ENCODE peak calls at places on chromosomes 16 and 17, in five cellular contexts. G is AG04449, C is endothelial cell of umbilical vein, P is heart left ventricle, Q is IMR-90. R is an unnamed sample.

GRCh38 chr16:19823322-19823721 is 61.3 kb downstream of the GPRC5B start:
- DNase-seq in G (no peak), C (no peak), P (no peak), Q (no peak), R (no peak)

GRCh38 chr16:59886021-59886420 is 1151.9 kb upstream of the GOT2 start:
- DNase-seq in G (no peak), C (peak), P (peak), Q (peak), R (no peak)

GRCh38 chr17:40551091-40551873 is 14.0 kb downstream of the CCR7 start:
- DNase-seq in G (peak), C (no peak), P (peak), Q (peak), R (no peak)

GRCh38 chr16:23784811-23785447 is 30.1 kb downstream of the CHP2 start:
- DNase-seq in G (no peak), C (no peak), P (no peak), Q (peak), R (no peak)

GRCh38 chr16:85182286-85182685 is 70.0 kb upstream of the CIBAR2 start:
- DNase-seq in G (no peak), C (no peak), P (no peak), Q (no peak), R (no peak)

GRCh38 chr16:27959914-27960313 is 103.6 kb downstream of the GSG1L start:
- DNase-seq in G (no peak), C (no peak), P (no peak), Q (no peak), R (no peak)

GRCh38 chr16:71249399-71249798 is 18.9 kb upstream of the HYDIN start:
- DNase-seq in G (no peak), C (no peak), P (no peak), Q (no peak), R (no peak)

GRCh38 chr17:70040336-70040735 is 34.7 kb upstream of the KCNJ16 start:
- DNase-seq in G (no peak), C (peak), P (no peak), Q (peak), R (no peak)

GRCh38 chr17:61157246-61157887 is 242.3 kb upstream of the TBX2 start:
- DNase-seq in G (no peak), C (no peak), P (peak), Q (peak), R (no peak)

DNA sequence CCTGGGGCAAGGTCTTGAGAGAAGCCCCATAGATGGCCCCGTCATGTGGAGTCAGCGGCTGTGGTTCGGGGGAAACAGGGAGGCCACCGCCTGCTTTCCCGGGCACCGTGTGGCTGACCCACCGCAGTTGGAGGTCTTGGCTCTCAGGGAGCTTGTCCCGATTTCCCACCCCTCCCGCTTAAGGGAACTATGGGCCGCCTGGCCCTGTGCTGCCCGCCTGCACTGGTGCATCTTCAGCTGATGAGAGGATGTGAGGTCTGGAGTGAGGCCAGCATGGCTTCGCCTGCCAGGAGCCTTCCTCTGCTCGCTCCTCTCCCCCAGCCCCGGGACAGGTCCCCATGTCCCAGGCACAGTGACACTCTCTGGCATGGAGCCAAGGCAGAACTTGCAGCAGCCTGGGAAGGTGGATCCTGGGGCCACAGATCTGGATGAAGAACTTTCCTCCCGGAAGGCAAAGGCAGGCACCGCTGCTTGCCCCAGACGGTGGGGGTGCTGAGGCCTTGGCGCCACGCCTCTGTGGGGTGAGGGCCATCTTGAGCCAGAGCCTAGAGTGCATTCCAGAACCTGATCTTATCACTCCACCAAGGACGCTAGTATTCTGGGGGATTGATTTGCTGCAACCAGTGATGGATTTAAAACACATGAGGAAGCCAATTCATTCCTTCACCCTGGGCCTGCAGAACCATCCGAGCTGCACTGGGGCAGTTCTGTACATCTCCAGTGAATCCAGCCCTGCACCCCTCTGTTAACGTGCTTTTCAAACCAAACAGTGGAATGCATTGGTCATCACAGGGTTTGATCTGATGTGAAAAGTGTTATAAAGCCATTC is 178.6 kb upstream of the TNRC6C start:
- DNase-seq in G (no peak), C (no peak), P (peak), Q (no peak), R (no peak)
- H3K4me3 ChIP-seq in G (no peak), C (no peak), P (peak), Q (no peak), R (no peak)

GRCh38 chr17:58416937-58417299 is 416 bp downstream of the RNF43 start:
- DNase-seq in G (no peak), C (no peak), P (no peak), Q (no peak), R (no peak)

GRCh38 chr17:58414596-58414997 is 2.7 kb downstream of the RNF43 start:
- DNase-seq in G (no peak), C (no peak), P (no peak), Q (no peak), R (no peak)

GRCh38 chr17:58417300-58418092 is at the start of gene RNF43:
- DNase-seq in G (peak), C (peak), P (peak), Q (peak), R (peak)

GRCh38 chr17:58415371-58416055 is 1.8 kb downstream of the RNF43 start:
- DNase-seq in G (no peak), C (no peak), P (no peak), Q (no peak), R (no peak)

DNA sequence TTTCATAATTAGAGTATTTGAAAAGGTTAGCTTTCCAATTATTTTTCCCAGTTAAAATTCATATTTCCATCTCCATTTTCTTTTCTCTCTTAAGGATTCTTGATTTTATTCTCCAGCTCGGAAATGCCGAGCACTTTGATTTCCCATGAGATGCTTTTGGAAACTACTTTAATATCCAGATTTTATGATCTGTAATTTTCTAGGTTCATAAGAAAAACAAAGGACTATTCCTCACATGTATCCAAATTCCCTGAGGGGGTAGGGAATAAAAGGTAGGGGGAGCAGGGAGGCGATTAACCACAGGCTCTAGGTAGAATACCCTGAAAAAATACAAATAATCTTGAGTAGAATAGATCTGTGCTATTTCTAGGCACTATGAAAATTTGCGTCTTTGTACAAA is 938 bp downstream of the RNF43 start:
- DNase-seq in G (no peak), C (no peak), P (no peak), Q (no peak), R (no peak)
- H3K4me3 ChIP-seq in G (no peak), C (no peak), P (peak), Q (no peak), R (peak)

GRCh38 chr17:81165246-81166032 is at the start of gene PVALEF:
- DNase-seq in G (no peak), C (no peak), P (peak), Q (no peak), R (no peak)
- H3K4me3 ChIP-seq in G (peak), C (no peak), P (peak), Q (no peak), R (no peak)

GRCh38 chr17:28385037-28385797 is 13.7 kb downstream of the SARM1 start:
- DNase-seq in G (no peak), C (no peak), P (no peak), Q (no peak), R (no peak)
- H3K4me3 ChIP-seq in G (no peak), C (no peak), P (peak), Q (no peak), R (peak)

DNA sequence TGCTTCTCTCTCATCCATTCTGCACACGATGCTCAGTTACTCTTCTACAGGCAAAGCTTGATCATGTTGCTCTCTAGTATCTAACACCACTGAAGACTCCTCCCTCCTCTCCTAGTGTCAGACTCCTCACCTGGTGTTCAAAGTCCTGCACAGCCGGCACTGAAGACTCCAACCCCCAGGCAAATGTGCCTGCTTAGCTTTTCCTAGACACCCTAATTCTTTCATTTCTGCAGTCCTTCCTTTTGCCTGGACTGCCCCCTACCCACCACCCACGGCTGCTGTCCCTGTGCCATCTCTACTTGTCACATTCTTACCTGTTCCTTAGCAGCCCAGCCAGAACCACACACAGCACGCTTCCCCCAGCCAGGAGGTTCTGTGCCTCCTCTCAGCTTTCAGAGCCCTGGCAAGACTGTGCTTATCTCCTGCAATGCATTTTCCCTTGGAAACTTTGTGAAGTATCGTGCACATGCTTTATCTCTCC is 6.0 kb downstream of the TMEM238L start:
- DNase-seq in G (no peak), C (no peak), P (no peak), Q (no peak), R (no peak)
- H3K4me3 ChIP-seq in G (no peak), C (no peak), P (no peak), Q (no peak), R (no peak)

GRCh38 chr17:42287305-42288077 is 807 bp upstream of the STAT5A start:
- DNase-seq in G (no peak), C (peak), P (peak), Q (no peak), R (no peak)

GRCh38 chr17:42284566-42284965 is 3.7 kb upstream of the STAT5A start:
- DNase-seq in G (no peak), C (no peak), P (no peak), Q (no peak), R (no peak)

GRCh38 chr17:42288078-42288984 is at the start of gene STAT5A:
- DNase-seq in G (no peak), C (peak), P (peak), Q (peak), R (no peak)

GRCh38 chr17:42285346-42286050 is 2.8 kb upstream of the STAT5A start:
- DNase-seq in G (no peak), C (no peak), P (no peak), Q (no peak), R (no peak)

DNA sequence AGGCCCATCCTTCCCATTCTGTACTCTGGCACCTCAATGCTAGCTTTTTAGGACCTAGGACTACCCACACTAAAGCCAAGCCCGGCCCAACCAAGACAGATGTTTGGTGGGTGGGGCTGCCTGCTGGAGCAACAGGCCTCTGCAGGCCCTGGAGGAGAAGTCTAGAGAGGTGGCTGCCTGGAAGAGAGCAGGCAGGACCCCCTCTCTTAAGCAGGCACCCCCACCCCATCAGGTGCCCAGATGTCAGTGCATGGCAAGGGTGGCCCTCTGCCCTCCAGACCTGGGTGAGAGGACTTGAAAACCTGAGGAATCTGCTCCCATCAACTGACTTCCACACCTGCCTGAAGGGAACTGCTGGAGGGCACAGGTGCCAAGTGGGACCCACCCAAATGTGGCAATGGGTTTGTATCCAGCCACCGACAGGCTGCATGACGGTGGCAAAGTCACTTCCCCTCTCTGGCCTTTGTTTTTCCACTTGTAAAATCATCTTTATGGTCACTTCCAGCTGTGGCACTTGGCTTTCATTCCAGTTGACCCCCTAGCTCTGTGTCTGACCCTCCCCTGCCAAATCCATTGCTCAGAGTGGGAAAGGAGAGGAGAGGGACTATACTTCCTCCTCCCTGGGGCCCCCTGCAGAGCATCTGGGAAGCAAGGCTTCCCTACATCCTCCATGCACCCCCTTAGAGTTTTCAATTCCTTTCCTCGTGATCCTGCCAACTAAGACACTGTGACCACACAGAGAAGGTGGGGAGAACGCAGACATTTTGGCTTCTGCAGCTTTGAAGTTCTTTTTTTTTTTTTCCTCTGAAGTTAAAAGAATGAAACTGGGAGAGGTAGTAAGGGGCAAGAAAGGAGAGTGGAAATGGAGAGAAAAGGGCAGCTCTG is 1.6 kb upstream of the STAT5A start:
- DNase-seq in G (no peak), C (no peak), P (no peak), Q (no peak), R (no peak)
- H3K4me3 ChIP-seq in G (no peak), C (no peak), P (peak), Q (no peak), R (peak)

GRCh38 chr17:51045616-51046526 is 74.8 kb downstream of the SPAG9 start:
- DNase-seq in G (no peak), C (no peak), P (no peak), Q (no peak), R (no peak)
- H3K4me3 ChIP-seq in G (peak), C (no peak), P (peak), Q (no peak), R (no peak)